ENCODE peak calls at places on chromosomes 12 and 14, in six cellular contexts. One of them, this sample, is unnamed.
A peak's percentile ranks its signal among the peaks of the same experiment; 100 is the strongest.

GRCh38 chr12:92041742-92042141 is 103.9 kb downstream of the BTG1 start:
- DNase-seq in adrenal gland: no peak
- DNase-seq in choroid plexus epithelial cell: no peak
- DNase-seq in left lung: no peak
- DNase-seq in AG09309: no peak
- DNase-seq in ovary: no peak
- DNase-seq in this sample: no peak

GRCh38 chr12:45730842-45731336 is 1.4 kb downstream of the ARID2 start:
- DNase-seq in ovary: peak; percentile 26
- DNase-seq in adrenal gland: no peak
- DNase-seq in choroid plexus epithelial cell: peak; percentile 50
- DNase-seq in left lung: no peak
- DNase-seq in AG09309: no peak
- DNase-seq in this sample: no peak

GRCh38 chr12:40248585-40249297 is 23.9 kb downstream of the LRRK2 start:
- DNase-seq in ovary: no peak
- DNase-seq in AG09309: no peak
- DNase-seq in choroid plexus epithelial cell: no peak
- DNase-seq in left lung: no peak
- DNase-seq in adrenal gland: no peak
- DNase-seq in this sample: no peak

GRCh38 chr12:12333407-12333831 is 16.6 kb downstream of the MANSC1 start:
- DNase-seq in choroid plexus epithelial cell: peak; percentile 52
- DNase-seq in adrenal gland: no peak
- DNase-seq in ovary: no peak
- DNase-seq in left lung: peak; percentile 45
- DNase-seq in AG09309: no peak
- DNase-seq in this sample: no peak

GRCh38 chr14:27427796-27428195 is 830.0 kb upstream of the NOVA1 start:
- DNase-seq in choroid plexus epithelial cell: peak; percentile 49
- DNase-seq in left lung: no peak
- DNase-seq in AG09309: no peak
- DNase-seq in ovary: no peak
- DNase-seq in adrenal gland: no peak
- DNase-seq in this sample: no peak

GRCh38 chr14:22699801-22700564 is 55.8 kb upstream of the OR6J1 start:
- DNase-seq in left lung: no peak
- DNase-seq in ovary: no peak
- DNase-seq in AG09309: no peak
- DNase-seq in adrenal gland: no peak
- DNase-seq in choroid plexus epithelial cell: no peak
- DNase-seq in this sample: peak; percentile 22

GRCh38 chr12:59736786-59737185 is 141.0 kb downstream of the SLC16A7 start:
- DNase-seq in adrenal gland: peak; percentile 52
- DNase-seq in choroid plexus epithelial cell: peak; percentile 85
- DNase-seq in left lung: no peak
- DNase-seq in AG09309: peak; percentile 86
- DNase-seq in ovary: no peak
- DNase-seq in this sample: peak; percentile 94

GRCh38 chr14:91892918-91893527 is 25.7 kb upstream of the TC2N start:
- DNase-seq in adrenal gland: no peak
- DNase-seq in choroid plexus epithelial cell: peak; percentile 21
- DNase-seq in AG09309: no peak
- DNase-seq in ovary: no peak
- DNase-seq in left lung: no peak
- DNase-seq in this sample: no peak

GRCh38 chr14:28652782-28653181 is 113.8 kb upstream of the FOXG1 start:
- DNase-seq in choroid plexus epithelial cell: peak; percentile 61
- DNase-seq in adrenal gland: no peak
- DNase-seq in left lung: no peak
- DNase-seq in AG09309: no peak
- DNase-seq in ovary: no peak
- DNase-seq in this sample: no peak

GRCh38 chr12:130557201-130557600 is 158.9 kb downstream of the RIMBP2 start:
- DNase-seq in ovary: no peak
- DNase-seq in left lung: no peak
- DNase-seq in AG09309: no peak
- DNase-seq in choroid plexus epithelial cell: no peak
- DNase-seq in adrenal gland: no peak
- DNase-seq in this sample: no peak

GRCh38 chr14:35878272-35879140 is 52.4 kb downstream of the BRMS1L start:
- DNase-seq in adrenal gland: peak; percentile 84
- DNase-seq in AG09309: peak; percentile 60
- DNase-seq in left lung: no peak
- DNase-seq in ovary: peak; percentile 42
- DNase-seq in choroid plexus epithelial cell: peak; percentile 96
- DNase-seq in this sample: peak; percentile 77

GRCh38 chr14:58849609-58850008 is 211.8 kb downstream of the DACT1 start:
- DNase-seq in adrenal gland: no peak
- DNase-seq in AG09309: no peak
- DNase-seq in left lung: no peak
- DNase-seq in ovary: no peak
- DNase-seq in choroid plexus epithelial cell: no peak
- DNase-seq in this sample: no peak

GRCh38 chr14:90715495-90715894 is 100.7 kb downstream of the TTC7B start:
- DNase-seq in ovary: no peak
- DNase-seq in left lung: no peak
- DNase-seq in choroid plexus epithelial cell: no peak
- DNase-seq in AG09309: no peak
- DNase-seq in adrenal gland: no peak
- DNase-seq in this sample: no peak

GRCh38 chr12:124529595-124530276 is 37.7 kb downstream of the NCOR2 start:
- DNase-seq in ovary: no peak
- DNase-seq in adrenal gland: no peak
- DNase-seq in left lung: no peak
- DNase-seq in choroid plexus epithelial cell: no peak
- DNase-seq in AG09309: no peak
- DNase-seq in this sample: no peak

DNA sequence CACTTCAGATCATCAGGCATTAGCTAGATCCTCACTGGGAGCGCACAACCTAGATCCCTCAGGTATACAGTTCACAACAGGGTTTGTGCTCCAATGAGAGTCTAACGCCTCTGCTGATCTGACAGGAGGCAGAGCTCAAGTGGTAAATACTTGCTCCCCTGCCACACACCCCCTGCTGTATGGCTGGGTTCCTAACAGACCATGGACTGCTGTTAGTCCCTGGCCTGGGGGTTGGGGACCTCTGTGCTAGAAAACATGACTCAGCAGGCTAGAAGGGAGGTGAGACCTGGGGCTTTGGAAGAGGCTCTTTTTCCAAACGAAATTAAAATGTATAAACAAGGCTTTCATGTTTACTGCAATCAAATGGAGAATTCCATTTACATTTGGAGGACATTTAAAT is 691.1 kb downstream of the FLRT2 start:
- DNase-seq in choroid plexus epithelial cell: no peak
- DNase-seq in adrenal gland: no peak
- DNase-seq in ovary: no peak
- DNase-seq in AG09309: no peak
- DNase-seq in left lung: no peak
- DNase-seq in this sample: no peak
- TF ChIP-seq CTCF in choroid plexus epithelial cell: no peak
- TF ChIP-seq CTCF in adrenal gland: no peak
- TF ChIP-seq CTCF in ovary: no peak
- TF ChIP-seq CTCF in AG09309: no peak
- TF ChIP-seq CTCF in left lung: no peak
- TF ChIP-seq CTCF in this sample: no peak

DNA sequence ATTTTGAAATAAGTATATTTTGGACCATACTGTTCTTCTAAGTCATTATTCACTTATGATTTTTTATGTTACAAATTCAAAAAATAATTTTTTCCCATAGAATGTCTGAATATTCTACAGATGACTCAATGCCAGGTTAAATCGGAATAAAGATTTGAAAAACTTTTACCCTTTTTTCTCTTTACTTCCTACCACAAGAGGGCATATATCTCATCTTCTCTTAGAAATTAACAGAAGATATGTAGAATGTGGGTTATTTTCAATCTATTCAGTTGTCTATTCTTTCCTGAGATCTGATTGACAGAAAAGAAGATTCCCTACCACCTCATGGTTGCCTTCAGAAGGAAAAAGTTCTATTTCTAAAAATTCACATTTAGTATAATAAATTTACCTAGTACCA is 53.0 kb upstream of the KITLG start:
- DNase-seq in ovary: no peak
- DNase-seq in left lung: no peak
- DNase-seq in adrenal gland: no peak
- DNase-seq in choroid plexus epithelial cell: peak; percentile 40
- DNase-seq in AG09309: no peak
- DNase-seq in this sample: peak; percentile 19
- TF ChIP-seq CTCF in ovary: no peak
- TF ChIP-seq CTCF in left lung: peak; percentile 24
- TF ChIP-seq CTCF in adrenal gland: no peak
- TF ChIP-seq CTCF in choroid plexus epithelial cell: peak; percentile 48
- TF ChIP-seq CTCF in AG09309: peak; percentile 40
- TF ChIP-seq CTCF in this sample: peak; percentile 83

GRCh38 chr12:123078531-123079123 is 72.3 kb downstream of the PITPNM2 start:
- DNase-seq in ovary: no peak
- DNase-seq in choroid plexus epithelial cell: no peak
- DNase-seq in adrenal gland: no peak
- DNase-seq in AG09309: no peak
- DNase-seq in left lung: no peak
- DNase-seq in this sample: no peak

GRCh38 chr12:123076604-123077297 is 74.1 kb downstream of the PITPNM2 start:
- DNase-seq in AG09309: no peak
- DNase-seq in ovary: no peak
- DNase-seq in adrenal gland: no peak
- DNase-seq in choroid plexus epithelial cell: peak; percentile 44
- DNase-seq in left lung: no peak
- DNase-seq in this sample: no peak

GRCh38 chr12:123075591-123076171 is 75.2 kb downstream of the PITPNM2 start:
- DNase-seq in adrenal gland: no peak
- DNase-seq in left lung: peak; percentile 73
- DNase-seq in choroid plexus epithelial cell: peak; percentile 27
- DNase-seq in AG09309: no peak
- DNase-seq in ovary: peak; percentile 63
- DNase-seq in this sample: peak; percentile 54

GRCh38 chr12:123077298-123078113 is 73.4 kb downstream of the PITPNM2 start:
- DNase-seq in adrenal gland: no peak
- DNase-seq in choroid plexus epithelial cell: no peak
- DNase-seq in ovary: no peak
- DNase-seq in AG09309: no peak
- DNase-seq in left lung: no peak
- DNase-seq in this sample: no peak

DNA sequence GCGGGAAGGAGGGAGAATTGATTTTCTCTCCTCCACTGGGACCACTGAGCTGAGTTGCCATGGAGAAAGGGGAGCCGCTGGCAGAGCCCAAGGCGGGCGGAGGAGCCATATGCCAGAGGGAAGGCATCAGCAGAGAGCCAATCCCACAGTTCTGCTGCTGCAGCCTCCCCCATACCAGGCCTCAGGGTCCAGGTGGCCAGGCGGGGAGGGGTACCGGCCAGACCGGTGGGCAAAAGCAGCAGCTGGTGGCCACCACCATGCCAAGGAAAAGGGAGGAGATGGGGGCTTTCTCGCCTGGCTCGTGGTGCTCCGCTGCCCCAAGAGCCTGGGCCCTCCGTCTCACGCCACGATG is 72.8 kb downstream of the PITPNM2 start:
- DNase-seq in left lung: no peak
- DNase-seq in AG09309: no peak
- DNase-seq in ovary: no peak
- DNase-seq in adrenal gland: no peak
- DNase-seq in choroid plexus epithelial cell: no peak
- DNase-seq in this sample: no peak
- TF ChIP-seq CTCF in left lung: no peak
- TF ChIP-seq CTCF in AG09309: no peak
- TF ChIP-seq CTCF in ovary: no peak
- TF ChIP-seq CTCF in adrenal gland: no peak
- TF ChIP-seq CTCF in choroid plexus epithelial cell: no peak
- TF ChIP-seq CTCF in this sample: no peak

GRCh38 chr14:74302160-74302628 is 540 bp downstream of the ABCD4 start:
- DNase-seq in choroid plexus epithelial cell: peak; percentile 77
- DNase-seq in adrenal gland: no peak
- DNase-seq in ovary: no peak
- DNase-seq in AG09309: no peak
- DNase-seq in left lung: no peak
- DNase-seq in this sample: peak; percentile 69
- TF ChIP-seq CTCF in choroid plexus epithelial cell: peak; percentile 62
- TF ChIP-seq CTCF in adrenal gland: peak; percentile 42
- TF ChIP-seq CTCF in ovary: peak; percentile 18
- TF ChIP-seq CTCF in AG09309: peak; percentile 62
- TF ChIP-seq CTCF in left lung: peak; percentile 35
- TF ChIP-seq CTCF in this sample: peak; percentile 76

GRCh38 chr12:128644664-128645296 is 179.0 kb downstream of the SLC15A4 start:
- DNase-seq in left lung: no peak
- DNase-seq in choroid plexus epithelial cell: peak; percentile 1
- DNase-seq in adrenal gland: peak; percentile 23
- DNase-seq in AG09309: no peak
- DNase-seq in ovary: no peak
- DNase-seq in this sample: no peak
- TF ChIP-seq CTCF in left lung: peak; percentile 17
- TF ChIP-seq CTCF in choroid plexus epithelial cell: peak; percentile 42
- TF ChIP-seq CTCF in adrenal gland: peak; percentile 14
- TF ChIP-seq CTCF in AG09309: peak; percentile 25
- TF ChIP-seq CTCF in ovary: no peak
- TF ChIP-seq CTCF in this sample: peak; percentile 68

GRCh38 chr12:21252070-21252469 is 82.6 kb downstream of the SLCO1A2 start:
- DNase-seq in AG09309: no peak
- DNase-seq in ovary: no peak
- DNase-seq in left lung: no peak
- DNase-seq in adrenal gland: no peak
- DNase-seq in choroid plexus epithelial cell: no peak
- DNase-seq in this sample: no peak

DNA sequence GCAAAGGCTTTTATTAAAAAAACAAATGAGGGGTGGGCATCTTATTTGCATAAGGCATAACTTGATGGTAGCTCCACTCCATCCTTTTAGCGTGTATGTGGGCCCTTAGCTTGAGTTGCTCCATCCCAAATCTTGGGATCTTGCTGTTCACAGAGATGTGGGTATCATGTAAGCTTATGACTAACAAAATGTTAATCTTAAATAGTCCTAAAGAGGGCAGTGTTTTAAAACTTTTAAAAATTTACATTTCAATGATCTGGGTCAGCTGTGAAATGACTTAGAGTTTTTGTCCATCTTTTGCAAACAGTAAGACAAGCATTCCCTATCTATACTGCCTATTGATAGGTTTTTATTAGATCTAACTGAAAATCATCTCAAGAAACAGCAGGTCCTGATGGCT is 86.0 kb downstream of the SLCO1A2 start:
- DNase-seq in left lung: no peak
- DNase-seq in ovary: no peak
- DNase-seq in choroid plexus epithelial cell: peak; percentile 34
- DNase-seq in adrenal gland: no peak
- DNase-seq in AG09309: no peak
- DNase-seq in this sample: no peak
- TF ChIP-seq CTCF in left lung: no peak
- TF ChIP-seq CTCF in ovary: no peak
- TF ChIP-seq CTCF in choroid plexus epithelial cell: no peak
- TF ChIP-seq CTCF in adrenal gland: no peak
- TF ChIP-seq CTCF in AG09309: peak; percentile 1
- TF ChIP-seq CTCF in this sample: peak; percentile 56